ENCODE peak calls at places on chromosomes 7 and 10, in five cellular contexts. H is ACHN, J is nephron progenitor cell, T is midbrain, N is OCI-LY7. V is an unnamed sample.

GRCh38 chr10:111207525-111207924 is 130.7 kb downstream of the ADRA2A start:
- DNase-seq in H (no peak), N (peak), T (no peak), J (no peak), V (no peak)

GRCh38 chr7:125136341-125136740 is 206.7 kb upstream of the POT1 start:
- DNase-seq in H (no peak), N (no peak), J (no peak), T (no peak), V (no peak)

GRCh38 chr7:130901209-130901783 is 167.3 kb upstream of the KLF14 start:
- DNase-seq in T (peak), N (no peak), J (peak), H (peak), V (peak)

GRCh38 chr7:21355406-21355874 is 72.4 kb upstream of the SP4 start:
- DNase-seq in T (no peak), H (no peak), J (no peak), N (peak), V (no peak)

GRCh38 chr7:136923111-136923510 is 54.7 kb downstream of the CHRM2 start:
- DNase-seq in H (no peak), J (no peak), N (no peak), T (no peak), V (no peak)

GRCh38 chr10:95988702-95989101 is 54.7 kb upstream of the CCNJ start:
- DNase-seq in H (no peak), T (no peak), N (peak), J (no peak), V (no peak)

GRCh38 chr7:121113288-121113687 is 124.8 kb downstream of the CPED1 start:
- DNase-seq in J (no peak), N (no peak), T (no peak), H (no peak), V (no peak)

GRCh38 chr10:7670157-7670556 is 3.4 kb upstream of the ITIH5 start:
- DNase-seq in N (no peak), H (no peak), T (no peak), J (no peak), V (no peak)

GRCh38 chr7:146314962-146315361 is 198.4 kb downstream of the CNTNAP2 start:
- DNase-seq in T (no peak), H (no peak), N (no peak), J (no peak), V (no peak)

GRCh38 chr7:108455524-108455832 is 758 bp downstream of the NRCAM start:
- DNase-seq in N (no peak), T (peak), J (no peak), H (no peak), V (no peak)

GRCh38 chr7:154871928-154872750 is 130.8 kb downstream of the PAXIP1 start:
- DNase-seq in N (no peak), J (no peak), T (no peak), H (no peak), V (no peak)

GRCh38 chr7:2982831-2983230 is 60.8 kb downstream of the CARD11 start:
- DNase-seq in T (no peak), J (no peak), H (no peak), N (peak), V (no peak)